ENCODE peak calls at places on chromosomes 2 and 18, in seven cellular contexts. A, M, I, L, T, U and R are unnamed samples.

GRCh38 chr18:49621301-49621700 is 59.4 kb downstream of the LIPG start:
- DNase-seq in A (no peak), M (no peak), I (no peak), L (no peak), T (no peak), U (no peak), R (no peak)

GRCh38 chr18:71105078-71105819 is 816.4 kb downstream of the SOCS6 start:
- DNase-seq in A (peak), M (peak), I (no peak), L (peak), T (no peak), U (no peak), R (no peak)

GRCh38 chr2:49288902-49289680 is 134.8 kb upstream of the FSHR start:
- DNase-seq in A (no peak), M (no peak), I (no peak), L (no peak), T (no peak), U (no peak), R (no peak)

GRCh38 chr2:145652546-145652945 is 1132.6 kb upstream of the ZEB2 start:
- DNase-seq in A (no peak), M (no peak), I (no peak), L (peak), T (no peak), U (no peak), R (no peak)

GRCh38 chr2:217958206-217958888 is 44.4 kb downstream of the TNS1 start:
- DNase-seq in A (no peak), M (no peak), I (no peak), L (no peak), T (no peak), U (no peak), R (no peak)

GRCh38 chr2:85827879-85828569 is 60.8 kb downstream of the ST3GAL5 start:
- DNase-seq in A (no peak), M (peak), I (no peak), L (no peak), T (no peak), U (no peak), R (no peak)

GRCh38 chr2:50466694-50467093 is 565.2 kb downstream of the NRXN1 start:
- DNase-seq in A (no peak), M (no peak), I (no peak), L (no peak), T (no peak), U (no peak), R (no peak)

GRCh38 chr2:73293534-73294171 is at the start of gene EGR4:
- DNase-seq in A (peak), M (peak), I (no peak), L (peak), T (peak), U (peak), R (no peak)

GRCh38 chr2:133480707-133481429 is 87.4 kb downstream of the NCKAP5 start:
- DNase-seq in A (no peak), M (no peak), I (no peak), L (no peak), T (no peak), U (no peak), R (no peak)

GRCh38 chr2:4673025-4673489 is 969.7 kb downstream of the DCDC2C start:
- DNase-seq in A (no peak), M (no peak), I (no peak), L (no peak), T (no peak), U (no peak), R (no peak)

GRCh38 chr18:33673689-33674088 is 95.7 kb downstream of the ASXL3 start:
- DNase-seq in A (no peak), M (no peak), I (no peak), L (no peak), T (no peak), U (no peak), R (no peak)

GRCh38 chr2:238938460-238939055 is 90.7 kb downstream of the TWIST2 start:
- DNase-seq in A (no peak), M (no peak), I (no peak), L (peak), T (peak), U (peak), R (no peak)

GRCh38 chr2:72136349-72136748 is 11.3 kb downstream of the CYP26B1 start:
- DNase-seq in A (no peak), M (peak), I (no peak), L (no peak), T (peak), U (no peak), R (no peak)

GRCh38 chr18:76602169-76602568 is 107.1 kb upstream of the ZNF516 start:
- DNase-seq in A (no peak), M (peak), I (no peak), L (no peak), T (no peak), U (no peak), R (no peak)

GRCh38 chr2:161161074-161161577 is 898 bp downstream of the TANK start:
- DNase-seq in A (no peak), M (no peak), I (no peak), L (no peak), T (no peak), U (no peak), R (no peak)

GRCh38 chr2:1420746-1421480 is 7.7 kb downstream of the TPO start:
- DNase-seq in A (no peak), M (peak), I (no peak), L (no peak), T (no peak), U (no peak), R (no peak)

GRCh38 chr2:127007652-127008051 is 99.3 kb downstream of the BIN1 start:
- DNase-seq in A (peak), M (no peak), I (no peak), L (peak), T (no peak), U (no peak), R (no peak)

GRCh38 chr2:109324859-109325258 is 195.9 kb downstream of the SH3RF3 start:
- DNase-seq in A (peak), M (no peak), I (no peak), L (peak), T (no peak), U (no peak), R (no peak)

GRCh38 chr2:161952722-161953322 is 121.2 kb downstream of the DPP4 start:
- DNase-seq in A (no peak), M (no peak), I (no peak), L (no peak), T (no peak), U (no peak), R (no peak)

GRCh38 chr2:100983201-100983600 is 18.9 kb upstream of the RPL31 start:
- DNase-seq in A (no peak), M (no peak), I (no peak), L (no peak), T (no peak), U (no peak), R (no peak)

GRCh38 chr2:201228271-201228911 is 31.9 kb upstream of the CASP8 start:
- DNase-seq in A (no peak), M (peak), I (no peak), L (no peak), T (no peak), U (no peak), R (no peak)
- H3K4me3 ChIP-seq in A (no peak), M (no peak), I (no peak), L (no peak), T (no peak), U (no peak), R (no peak)

GRCh38 chr2:200585730-200586643 is at the start of gene AOX1:
- DNase-seq in A (peak), M (peak), I (peak), L (peak), T (peak), U (peak), R (no peak)

GRCh38 chr2:200587007-200587616 is 1.3 kb downstream of the AOX1 start:
- DNase-seq in A (no peak), M (no peak), I (no peak), L (no peak), T (no peak), U (no peak), R (no peak)

GRCh38 chr2:200586644-200586975 is 796 bp downstream of the AOX1 start:
- DNase-seq in A (no peak), M (no peak), I (no peak), L (no peak), T (no peak), U (no peak), R (no peak)

GRCh38 chr2:200585340-200585729 is 479 bp upstream of the AOX1 start:
- DNase-seq in A (no peak), M (no peak), I (no peak), L (no peak), T (no peak), U (no peak), R (no peak)

DNA sequence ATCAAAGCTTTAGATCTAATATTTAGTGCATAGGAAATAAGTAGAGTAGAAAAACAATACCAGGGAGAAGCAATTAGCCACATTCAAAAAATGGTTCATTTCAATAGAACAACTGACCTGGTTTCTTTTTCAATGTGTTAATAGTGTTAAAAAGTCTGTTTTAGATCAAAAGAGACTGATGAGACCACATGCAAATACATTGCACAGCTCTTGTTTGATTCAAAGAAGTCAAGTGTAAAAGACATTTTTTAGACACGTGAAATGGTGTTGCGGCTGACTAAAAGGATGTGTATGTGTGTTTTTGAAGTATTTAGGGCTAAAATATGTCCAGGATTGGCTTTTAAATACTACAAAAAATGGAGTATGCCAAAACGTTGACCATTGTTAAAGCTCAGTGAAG is 1.2 kb upstream of the AOX1 start:
- DNase-seq in A (no peak), M (no peak), I (no peak), L (no peak), T (no peak), U (no peak), R (no peak)
- H3K4me3 ChIP-seq in A (no peak), M (no peak), I (no peak), L (no peak), T (no peak), U (no peak), R (no peak)

DNA sequence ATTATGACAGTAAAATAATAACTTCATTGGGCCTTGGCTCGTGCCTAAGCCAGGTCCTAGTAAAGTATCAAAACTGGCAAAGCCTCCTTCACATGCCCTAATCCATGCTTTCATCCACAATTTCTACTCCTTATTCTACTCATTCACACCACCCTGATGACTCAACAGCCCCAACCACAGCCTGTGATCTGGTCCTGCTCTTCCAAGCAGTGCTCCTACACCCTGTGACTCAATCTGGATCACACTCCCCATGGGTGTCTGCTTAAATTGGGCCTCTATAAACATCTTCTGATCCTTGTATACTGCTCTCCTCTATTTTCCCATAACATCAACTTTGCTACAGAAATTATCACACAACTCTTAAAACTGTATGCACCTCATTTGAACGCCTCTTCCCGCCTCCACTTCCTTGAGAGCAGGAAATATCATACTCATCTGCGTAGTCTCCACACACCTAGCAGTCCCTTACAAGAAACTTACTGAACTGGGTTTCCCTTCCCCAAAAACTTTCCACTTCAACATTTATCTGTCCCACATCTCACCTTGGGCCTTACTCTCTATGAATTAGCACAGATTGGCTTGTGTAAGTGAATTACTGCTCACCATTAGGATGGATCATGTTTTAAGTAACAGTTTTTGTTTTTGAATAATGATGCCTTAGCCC is 15.9 kb downstream of the GTF3C3 start:
- DNase-seq in A (peak), M (peak), I (no peak), L (peak), T (no peak), U (no peak), R (no peak)
- H3K4me3 ChIP-seq in A (no peak), M (no peak), I (no peak), L (no peak), T (no peak), U (no peak), R (no peak)

GRCh38 chr2:215479536-215480240 is 43.8 kb upstream of the FN1 start:
- DNase-seq in A (no peak), M (peak), I (no peak), L (no peak), T (no peak), U (no peak), R (no peak)
- H3K4me3 ChIP-seq in A (no peak), M (no peak), I (no peak), L (no peak), T (no peak), U (no peak), R (no peak)

GRCh38 chr2:219851169-219851568 is 223.7 kb downstream of the SLC4A3 start:
- DNase-seq in A (no peak), M (peak), I (no peak), L (no peak), T (no peak), U (no peak), R (no peak)

GRCh38 chr2:219856602-219857001 is 229.2 kb downstream of the SLC4A3 start:
- DNase-seq in A (no peak), M (no peak), I (no peak), L (no peak), T (no peak), U (no peak), R (no peak)

GRCh38 chr2:219851801-219852481 is 224.5 kb downstream of the SLC4A3 start:
- DNase-seq in A (no peak), M (peak), I (peak), L (peak), T (no peak), U (no peak), R (no peak)
- H3K4me3 ChIP-seq in A (peak), M (no peak), I (no peak), L (peak), T (peak), U (no peak), R (no peak)

GRCh38 chr2:9288233-9288632 is 81.6 kb downstream of the ASAP2 start:
- DNase-seq in A (peak), M (no peak), I (no peak), L (peak), T (no peak), U (no peak), R (peak)
- H3K4me3 ChIP-seq in A (no peak), M (no peak), I (peak), L (no peak), T (no peak), U (no peak), R (no peak)

DNA sequence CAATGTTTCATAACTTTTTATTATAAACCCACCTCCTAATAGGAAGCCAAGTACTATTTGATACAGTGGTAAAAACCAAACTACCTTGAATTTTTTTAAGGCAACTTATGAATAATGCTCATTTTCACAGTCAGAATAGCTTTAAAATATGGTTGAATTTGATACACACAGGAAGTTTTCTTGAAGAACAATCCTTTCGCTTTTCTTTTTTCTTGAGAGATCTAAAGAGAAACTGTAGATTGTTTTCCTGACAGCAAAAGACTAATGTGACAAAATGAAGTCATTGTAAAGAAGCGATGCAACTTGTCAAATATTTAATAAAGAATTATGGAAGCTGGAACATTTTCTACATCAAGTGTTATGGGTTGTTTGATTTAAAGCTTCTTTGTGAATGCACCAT is 227.7 kb downstream of the ALPK2 start:
- DNase-seq in A (no peak), M (no peak), I (no peak), L (no peak), T (no peak), U (no peak), R (no peak)
- H3K4me3 ChIP-seq in A (no peak), M (no peak), I (no peak), L (no peak), T (no peak), U (no peak), R (no peak)

GRCh38 chr2:240520974-240521350 is 36.8 kb downstream of the ANKMY1 start:
- DNase-seq in A (no peak), M (peak), I (no peak), L (no peak), T (no peak), U (no peak), R (no peak)

GRCh38 chr2:240520143-240520973 is 37.4 kb downstream of the ANKMY1 start:
- DNase-seq in A (no peak), M (peak), I (no peak), L (no peak), T (no peak), U (no peak), R (no peak)

GRCh38 chr2:240517342-240517741 is 40.4 kb downstream of the ANKMY1 start:
- DNase-seq in A (no peak), M (no peak), I (no peak), L (no peak), T (no peak), U (no peak), R (no peak)

GRCh38 chr2:240518981-240519380 is 38.8 kb downstream of the ANKMY1 start:
- DNase-seq in A (no peak), M (no peak), I (no peak), L (no peak), T (no peak), U (no peak), R (no peak)

GRCh38 chr2:240519396-240520142 is 38.2 kb downstream of the ANKMY1 start:
- DNase-seq in A (peak), M (peak), I (no peak), L (peak), T (no peak), U (no peak), R (no peak)
- H3K4me3 ChIP-seq in A (no peak), M (peak), I (peak), L (no peak), T (peak), U (no peak), R (no peak)

DNA sequence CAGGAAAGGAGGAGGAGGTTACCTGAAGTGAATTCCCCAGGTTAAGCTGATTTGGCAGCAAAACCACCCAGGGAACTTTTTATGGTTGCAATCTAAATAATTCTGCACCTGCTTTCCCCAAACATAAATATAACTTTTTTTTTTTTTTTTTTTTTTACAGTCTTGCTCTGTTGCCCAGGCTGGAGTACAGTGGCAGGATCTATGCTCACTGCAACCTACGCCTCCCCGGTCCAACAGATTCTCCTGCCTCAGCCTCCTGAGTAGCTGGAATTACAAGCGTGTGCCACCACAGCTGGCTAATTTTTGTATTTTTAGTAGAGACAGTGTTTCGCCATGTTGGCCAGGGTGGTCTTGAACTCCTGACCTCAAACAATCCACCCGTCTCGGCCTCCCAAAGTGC is 16.1 kb upstream of the PPP1CB start:
- DNase-seq in A (no peak), M (no peak), I (no peak), L (no peak), T (no peak), U (no peak), R (no peak)
- H3K4me3 ChIP-seq in A (no peak), M (no peak), I (no peak), L (no peak), T (peak), U (no peak), R (no peak)

GRCh38 chr2:9800975-9801723 is 42.1 kb upstream of the TAF1B start:
- DNase-seq in A (peak), M (peak), I (no peak), L (peak), T (no peak), U (no peak), R (no peak)
- H3K4me3 ChIP-seq in A (no peak), M (no peak), I (no peak), L (no peak), T (no peak), U (no peak), R (no peak)